ENCODE peak calls at places on chromosomes 16 and 17, in five cellular contexts. One of them, this sample, is unnamed.

GRCh38 chr16:54174201-54174600 is 112.4 kb downstream of the IRX3 start:
- DNase-seq in DND-41: no peak
- DNase-seq in tibial nerve: no peak
- DNase-seq in small intestine: no peak
- DNase-seq in PC-3: no peak
- DNase-seq in this sample: no peak

GRCh38 chr17:29149431-29150064 is 30.6 kb downstream of the MYO18A start:
- DNase-seq in DND-41: no peak
- DNase-seq in tibial nerve: no peak
- DNase-seq in small intestine: no peak
- DNase-seq in PC-3: no peak
- DNase-seq in this sample: no peak

GRCh38 chr16:89201467-89202377 is 1.4 kb upstream of the SLC22A31 start:
- DNase-seq in DND-41: no peak
- DNase-seq in tibial nerve: peak; percentile 24
- DNase-seq in small intestine: peak; percentile 87
- DNase-seq in PC-3: peak; percentile 77
- DNase-seq in this sample: no peak

GRCh38 chr16:67993207-67994036 is 5.9 kb downstream of the DPEP2 start:
- DNase-seq in DND-41: peak; percentile 84
- DNase-seq in tibial nerve: peak; percentile 54
- DNase-seq in small intestine: peak; percentile 68
- DNase-seq in PC-3: peak; percentile 66
- DNase-seq in this sample: peak; percentile 20

GRCh38 chr17:40191237-40192208 is 14.3 kb downstream of the RAPGEFL1 start:
- DNase-seq in DND-41: no peak
- DNase-seq in tibial nerve: peak; percentile 73
- DNase-seq in small intestine: peak; percentile 71
- DNase-seq in PC-3: peak; percentile 74
- DNase-seq in this sample: peak; percentile 44

GRCh38 chr17:29614345-29615047 is 8.2 kb downstream of the CORO6 start:
- DNase-seq in DND-41: no peak
- DNase-seq in tibial nerve: no peak
- DNase-seq in small intestine: no peak
- DNase-seq in PC-3: no peak
- DNase-seq in this sample: no peak

GRCh38 chr17:80029235-80029974 is 6.3 kb downstream of the TBC1D16 start:
- DNase-seq in DND-41: peak; percentile 45
- DNase-seq in tibial nerve: peak; percentile 97
- DNase-seq in small intestine: no peak
- DNase-seq in PC-3: peak; percentile 96
- DNase-seq in this sample: peak; percentile 71

GRCh38 chr16:14548933-14549788 is 80.9 kb downstream of the PARN start:
- DNase-seq in DND-41: no peak
- DNase-seq in tibial nerve: no peak
- DNase-seq in small intestine: no peak
- DNase-seq in PC-3: no peak
- DNase-seq in this sample: no peak

GRCh38 chr17:41530062-41531048 is 2.2 kb upstream of the KRT19 start:
- DNase-seq in DND-41: no peak
- DNase-seq in tibial nerve: no peak
- DNase-seq in small intestine: peak; percentile 96
- DNase-seq in PC-3: peak; percentile 94
- DNase-seq in this sample: peak; percentile 28

GRCh38 chr17:63495471-63495870 is 18.6 kb downstream of the ACE start:
- DNase-seq in DND-41: no peak
- DNase-seq in tibial nerve: no peak
- DNase-seq in small intestine: no peak
- DNase-seq in PC-3: no peak
- DNase-seq in this sample: no peak

GRCh38 chr16:23359092-23359760 is 57.1 kb downstream of the SCNN1B start:
- DNase-seq in DND-41: no peak
- DNase-seq in tibial nerve: no peak
- DNase-seq in small intestine: no peak
- DNase-seq in PC-3: no peak
- DNase-seq in this sample: no peak

GRCh38 chr17:70365098-70365583 is 195.8 kb downstream of the KCNJ2 start:
- DNase-seq in DND-41: no peak
- DNase-seq in tibial nerve: no peak
- DNase-seq in small intestine: no peak
- DNase-seq in PC-3: no peak
- DNase-seq in this sample: no peak

DNA sequence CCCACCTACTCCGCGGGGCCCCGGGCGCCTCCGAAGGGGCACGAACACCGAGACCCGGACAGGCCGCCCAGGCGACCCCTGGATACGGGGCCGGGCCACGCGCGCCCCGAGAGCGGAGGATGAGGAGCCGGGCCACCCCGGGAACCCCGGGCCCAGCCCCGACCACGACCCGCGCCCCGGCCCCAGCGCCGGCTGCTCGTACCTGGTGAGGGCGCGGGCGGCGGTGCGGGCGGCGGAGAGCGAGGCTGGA is 192 bp downstream of the FASN start:
- DNase-seq in DND-41: no peak
- DNase-seq in tibial nerve: no peak
- DNase-seq in small intestine: no peak
- DNase-seq in PC-3: no peak
- DNase-seq in this sample: no peak
- H3K4me1 ChIP-seq in DND-41: peaks cover 52% of the 10 kb centered on the region
- H3K4me1 ChIP-seq in tibial nerve: peaks cover 25% of the 10 kb centered on the region
- H3K4me1 ChIP-seq in small intestine: peaks cover 6% of the 10 kb centered on the region
- H3K4me1 ChIP-seq in PC-3: peaks cover 30% of the 10 kb centered on the region
- H3K4me1 ChIP-seq in this sample: peaks cover 29% of the 10 kb centered on the region

DNA sequence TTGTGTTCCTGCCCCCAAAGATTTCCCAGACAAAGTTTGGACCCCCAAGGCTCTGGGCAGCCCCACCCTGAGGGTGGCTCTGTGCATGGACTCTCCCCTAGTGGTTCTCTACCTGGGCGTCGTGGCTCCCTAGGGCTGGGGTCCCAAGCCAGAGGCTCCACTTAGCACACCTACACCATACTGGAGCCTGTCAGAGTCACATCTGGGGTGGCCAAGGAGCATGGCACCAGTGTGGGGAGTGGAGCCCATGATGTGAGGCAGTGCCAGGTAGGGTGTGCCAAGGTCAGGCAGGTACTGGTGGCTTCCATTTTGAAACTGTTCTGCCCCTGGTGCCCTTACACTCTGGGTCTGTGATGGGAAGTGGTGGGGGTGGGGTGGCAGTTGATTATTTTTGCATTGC is 109.9 kb upstream of the GNAO1 start:
- DNase-seq in DND-41: no peak
- DNase-seq in tibial nerve: no peak
- DNase-seq in small intestine: no peak
- DNase-seq in PC-3: no peak
- DNase-seq in this sample: no peak
- H3K4me3 ChIP-seq in DND-41: no peak overlapping the region
- H3K4me3 ChIP-seq in tibial nerve: no peak overlapping the region
- H3K4me3 ChIP-seq in small intestine: no peak overlapping the region
- H3K4me3 ChIP-seq in PC-3: no peak overlapping the region
- H3K4me3 ChIP-seq in this sample: no peak overlapping the region

GRCh38 chr17:48672340-48672739 is 46.2 kb upstream of the HOXB9 start:
- DNase-seq in DND-41: no peak
- DNase-seq in tibial nerve: no peak
- DNase-seq in small intestine: no peak
- DNase-seq in PC-3: no peak
- DNase-seq in this sample: no peak
- H3K27me3 ChIP-seq in DND-41: peaks cover 6% of the 10 kb centered on the region
- H3K27me3 ChIP-seq in tibial nerve: peaks cover 48% of the 10 kb centered on the region
- H3K27me3 ChIP-seq in small intestine: no peaks in the 10 kb centered on the region
- H3K27me3 ChIP-seq in PC-3: no peaks in the 10 kb centered on the region
- H3K27me3 ChIP-seq in this sample: no peaks in the 10 kb centered on the region

GRCh38 chr17:78383725-78384471 is 5.4 kb downstream of the PGS1 start:
- DNase-seq in DND-41: no peak
- DNase-seq in tibial nerve: peak; percentile 70
- DNase-seq in small intestine: no peak
- DNase-seq in PC-3: peak; percentile 42
- DNase-seq in this sample: peak; percentile 95
- H3K4me1 ChIP-seq in DND-41: peaks cover 44% of the 10 kb centered on the region
- H3K4me1 ChIP-seq in tibial nerve: peaks cover 54% of the 10 kb centered on the region
- H3K4me1 ChIP-seq in small intestine: peaks cover 36% of the 10 kb centered on the region
- H3K4me1 ChIP-seq in PC-3: peaks cover 41% of the 10 kb centered on the region
- H3K4me1 ChIP-seq in this sample: peaks cover 90% of the 10 kb centered on the region